ENCODE peak calls at places on chromosomes 7 and 10, in seven cellular contexts. One of them, this sample, is unnamed.

GRCh38 chr7:105688617-105689016 is 107.3 kb upstream of the EFCAB10 start:
- DNase-seq in H1: no peak
- DNase-seq in SK-N-SH: no peak
- DNase-seq in HCT116: no peak
- DNase-seq in GM12878: no peak
- DNase-seq in K562: no peak
- DNase-seq in HepG2: no peak
- DNase-seq in this sample: no peak

GRCh38 chr10:47360419-47361040 is 12.4 kb downstream of the RBP3 start:
- DNase-seq in H1: no peak
- DNase-seq in SK-N-SH: no peak
- DNase-seq in HCT116: no peak
- DNase-seq in GM12878: no peak
- DNase-seq in K562: no peak
- DNase-seq in HepG2: no peak
- DNase-seq in this sample: no peak

GRCh38 chr7:50088463-50089129 is 4.5 kb downstream of the ZPBP start:
- DNase-seq in H1: no peak
- DNase-seq in SK-N-SH: no peak
- DNase-seq in HCT116: no peak
- DNase-seq in GM12878: no peak
- DNase-seq in K562: no peak
- DNase-seq in HepG2: no peak
- DNase-seq in this sample: no peak

GRCh38 chr10:31620236-31621151 is 301.5 kb downstream of the ZEB1 start:
- DNase-seq in H1: peak; percentile 36
- DNase-seq in SK-N-SH: no peak
- DNase-seq in HCT116: no peak
- DNase-seq in GM12878: no peak
- DNase-seq in K562: peak; percentile 14
- DNase-seq in HepG2: no peak
- DNase-seq in this sample: no peak

GRCh38 chr7:35729966-35730345 is 35.0 kb upstream of the HERPUD2 start:
- DNase-seq in H1: no peak
- DNase-seq in SK-N-SH: no peak
- DNase-seq in HCT116: no peak
- DNase-seq in GM12878: no peak
- DNase-seq in K562: no peak
- DNase-seq in HepG2: no peak
- DNase-seq in this sample: no peak

GRCh38 chr7:155918720-155919399 is 106.6 kb upstream of the SHH start:
- DNase-seq in H1: no peak
- DNase-seq in SK-N-SH: no peak
- DNase-seq in HCT116: peak; percentile 60
- DNase-seq in GM12878: no peak
- DNase-seq in K562: peak; percentile 19
- DNase-seq in HepG2: peak; percentile 66
- DNase-seq in this sample: peak; percentile 68

GRCh38 chr7:155439311-155440017 is 18.5 kb upstream of the EN2 start:
- DNase-seq in H1: no peak
- DNase-seq in SK-N-SH: no peak
- DNase-seq in HCT116: no peak
- DNase-seq in GM12878: no peak
- DNase-seq in K562: no peak
- DNase-seq in HepG2: no peak
- DNase-seq in this sample: no peak

GRCh38 chr10:70753026-70753663 is 32.0 kb downstream of the TBATA start:
- DNase-seq in H1: no peak
- DNase-seq in SK-N-SH: no peak
- DNase-seq in HCT116: no peak
- DNase-seq in GM12878: no peak
- DNase-seq in K562: no peak
- DNase-seq in HepG2: no peak
- DNase-seq in this sample: no peak

GRCh38 chr10:33706746-33707145 is 372.3 kb upstream of the NRP1 start:
- DNase-seq in H1: no peak
- DNase-seq in SK-N-SH: no peak
- DNase-seq in HCT116: no peak
- DNase-seq in GM12878: no peak
- DNase-seq in K562: no peak
- DNase-seq in HepG2: no peak
- DNase-seq in this sample: no peak

DNA sequence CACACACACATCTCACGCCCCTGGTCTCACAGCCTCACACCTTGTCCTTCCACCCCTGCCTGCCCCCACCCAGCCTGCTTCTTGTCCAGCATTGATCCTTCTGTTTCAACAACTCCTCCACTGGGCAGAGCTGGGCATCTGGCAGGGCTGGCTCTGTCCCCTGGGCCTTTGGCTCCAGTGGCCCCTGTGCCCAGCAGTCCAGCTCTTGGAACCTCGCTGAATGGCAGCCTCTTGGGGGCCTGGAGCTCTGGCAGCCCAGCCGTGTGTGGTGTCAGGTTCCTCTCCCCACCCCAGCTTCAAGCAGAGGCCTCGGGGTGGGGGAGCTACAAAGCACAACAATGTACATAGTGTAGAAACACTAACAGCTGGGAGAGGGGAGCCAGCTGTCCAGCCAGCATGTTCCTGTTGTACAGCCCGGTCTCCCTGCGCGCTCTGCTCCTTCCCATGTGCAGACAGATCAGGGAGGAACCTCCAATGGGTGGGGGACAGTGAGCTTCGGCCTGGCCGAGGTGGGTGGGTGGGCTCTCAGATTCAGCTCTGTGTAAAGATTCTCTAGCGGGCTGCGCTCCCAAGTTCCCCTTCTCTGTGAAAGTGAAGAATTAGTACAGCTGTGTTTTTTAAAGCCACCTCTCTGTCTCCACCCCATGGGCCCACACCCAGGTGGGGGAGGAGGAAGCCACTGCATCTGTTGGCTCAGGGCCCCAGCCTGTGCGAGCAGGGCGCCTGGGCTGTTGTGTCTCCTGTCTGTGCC is 19.4 kb downstream of the ZMIZ2 start:
- DNase-seq in H1: no peak
- DNase-seq in SK-N-SH: peak; percentile 51
- DNase-seq in HCT116: no peak
- DNase-seq in GM12878: no peak
- DNase-seq in K562: peak; percentile 77
- DNase-seq in HepG2: no peak
- DNase-seq in this sample: no peak
- TF ChIP-seq JUND in H1: no peak
- TF ChIP-seq JUND in SK-N-SH: no peak
- TF ChIP-seq JUND in HCT116: no peak
- TF ChIP-seq JUND in GM12878: no peak
- TF ChIP-seq JUND in K562: peak; percentile 30
- TF ChIP-seq JUND in HepG2: no peak
- TF ChIP-seq JUND in this sample: no peak

GRCh38 chr7:101784275-101785127 is 32.9 kb upstream of the CUX1 start:
- DNase-seq in H1: no peak
- DNase-seq in SK-N-SH: no peak
- DNase-seq in HCT116: no peak
- DNase-seq in GM12878: no peak
- DNase-seq in K562: peak; percentile 35
- DNase-seq in HepG2: peak; percentile 13
- DNase-seq in this sample: no peak
- TF ChIP-seq JUND in H1: no peak
- TF ChIP-seq JUND in SK-N-SH: no peak
- TF ChIP-seq JUND in HCT116: no peak
- TF ChIP-seq JUND in GM12878: no peak
- TF ChIP-seq JUND in K562: no peak
- TF ChIP-seq JUND in HepG2: no peak
- TF ChIP-seq JUND in this sample: no peak

GRCh38 chr10:30542001-30542861 is 87.3 kb downstream of the LYZL2 start:
- DNase-seq in H1: no peak
- DNase-seq in SK-N-SH: no peak
- DNase-seq in HCT116: no peak
- DNase-seq in GM12878: no peak
- DNase-seq in K562: peak; percentile 68
- DNase-seq in HepG2: peak; percentile 96
- DNase-seq in this sample: no peak
- TF ChIP-seq JUND in H1: no peak
- TF ChIP-seq JUND in SK-N-SH: no peak
- TF ChIP-seq JUND in HCT116: no peak
- TF ChIP-seq JUND in GM12878: no peak
- TF ChIP-seq JUND in K562: peak; percentile 59
- TF ChIP-seq JUND in HepG2: peak; percentile 82
- TF ChIP-seq JUND in this sample: no peak

GRCh38 chr7:80508440-80508839 is 3.4 kb downstream of the GNAT3 start:
- DNase-seq in H1: no peak
- DNase-seq in SK-N-SH: no peak
- DNase-seq in HCT116: no peak
- DNase-seq in GM12878: no peak
- DNase-seq in K562: no peak
- DNase-seq in HepG2: no peak
- DNase-seq in this sample: no peak
- TF ChIP-seq JUND in H1: no peak
- TF ChIP-seq JUND in SK-N-SH: peak; percentile 56
- TF ChIP-seq JUND in HCT116: no peak
- TF ChIP-seq JUND in GM12878: no peak
- TF ChIP-seq JUND in K562: no peak
- TF ChIP-seq JUND in HepG2: no peak
- TF ChIP-seq JUND in this sample: no peak

GRCh38 chr10:58017719-58018367 is 249.9 kb downstream of the IPMK start:
- DNase-seq in H1: no peak
- DNase-seq in SK-N-SH: no peak
- DNase-seq in HCT116: no peak
- DNase-seq in GM12878: no peak
- DNase-seq in K562: peak; percentile 6
- DNase-seq in HepG2: no peak
- DNase-seq in this sample: no peak
- TF ChIP-seq JUND in H1: no peak
- TF ChIP-seq JUND in SK-N-SH: peak; percentile 70
- TF ChIP-seq JUND in HCT116: no peak
- TF ChIP-seq JUND in GM12878: no peak
- TF ChIP-seq JUND in K562: no peak
- TF ChIP-seq JUND in HepG2: no peak
- TF ChIP-seq JUND in this sample: no peak

GRCh38 chr7:1867326-1867725 is 197.2 kb downstream of the ELFN1 start:
- DNase-seq in H1: no peak
- DNase-seq in SK-N-SH: no peak
- DNase-seq in HCT116: no peak
- DNase-seq in GM12878: no peak
- DNase-seq in K562: no peak
- DNase-seq in HepG2: no peak
- DNase-seq in this sample: no peak
- TF ChIP-seq JUND in H1: no peak
- TF ChIP-seq JUND in SK-N-SH: no peak
- TF ChIP-seq JUND in HCT116: no peak
- TF ChIP-seq JUND in GM12878: no peak
- TF ChIP-seq JUND in K562: no peak
- TF ChIP-seq JUND in HepG2: no peak
- TF ChIP-seq JUND in this sample: no peak

DNA sequence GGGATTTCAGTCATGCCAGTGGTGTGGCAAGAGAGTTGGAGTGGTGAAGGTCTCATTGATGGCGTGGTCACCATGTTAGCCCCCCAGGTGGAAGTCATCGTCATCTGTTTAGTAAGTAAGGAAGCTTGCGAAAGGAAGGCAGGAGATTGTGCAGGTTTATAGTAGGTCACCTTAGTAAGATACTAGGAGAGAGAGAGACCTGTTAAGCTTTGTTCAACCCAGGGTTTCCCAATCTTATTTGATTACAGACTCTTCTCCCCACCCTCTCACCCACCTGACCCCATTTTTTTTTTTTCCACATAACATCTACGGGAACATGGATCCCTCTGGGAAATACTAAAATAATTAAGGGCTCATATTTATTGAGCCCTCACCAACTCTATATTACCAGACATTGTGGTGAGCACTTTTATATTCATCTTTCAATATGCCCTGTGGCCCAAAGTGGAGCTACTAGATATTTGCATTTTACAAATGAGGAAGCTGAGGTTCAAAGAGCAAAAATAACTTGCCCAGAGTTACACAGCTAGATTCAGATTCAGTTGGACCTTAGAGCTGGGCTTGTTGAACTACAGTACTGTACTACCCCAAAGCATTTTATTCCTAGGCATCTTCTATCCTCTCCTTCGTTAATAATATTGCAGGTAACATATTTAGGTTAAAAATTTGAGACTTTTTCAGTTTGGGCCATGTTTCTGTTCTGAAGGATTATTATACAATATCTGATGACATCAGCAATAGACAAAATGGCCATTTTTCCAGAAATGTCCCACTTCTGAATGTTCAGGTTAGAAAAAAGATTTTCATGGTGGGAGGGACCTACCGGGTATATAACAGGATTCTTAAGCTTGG is 13.2 kb downstream of the PRXL2A start:
- DNase-seq in H1: no peak
- DNase-seq in SK-N-SH: no peak
- DNase-seq in HCT116: no peak
- DNase-seq in GM12878: peak; percentile 40
- DNase-seq in K562: no peak
- DNase-seq in HepG2: no peak
- DNase-seq in this sample: no peak
- TF ChIP-seq JUND in H1: no peak
- TF ChIP-seq JUND in SK-N-SH: no peak
- TF ChIP-seq JUND in HCT116: no peak
- TF ChIP-seq JUND in GM12878: no peak
- TF ChIP-seq JUND in K562: no peak
- TF ChIP-seq JUND in HepG2: no peak
- TF ChIP-seq JUND in this sample: no peak

GRCh38 chr7:28276303-28276702 is 95.7 kb upstream of the JAZF1 start:
- DNase-seq in H1: no peak
- DNase-seq in SK-N-SH: no peak
- DNase-seq in HCT116: no peak
- DNase-seq in GM12878: no peak
- DNase-seq in K562: no peak
- DNase-seq in HepG2: no peak
- DNase-seq in this sample: no peak

GRCh38 chr7:28277364-28277763 is 96.8 kb upstream of the JAZF1 start:
- DNase-seq in H1: no peak
- DNase-seq in SK-N-SH: no peak
- DNase-seq in HCT116: no peak
- DNase-seq in GM12878: no peak
- DNase-seq in K562: no peak
- DNase-seq in HepG2: no peak
- DNase-seq in this sample: no peak

DNA sequence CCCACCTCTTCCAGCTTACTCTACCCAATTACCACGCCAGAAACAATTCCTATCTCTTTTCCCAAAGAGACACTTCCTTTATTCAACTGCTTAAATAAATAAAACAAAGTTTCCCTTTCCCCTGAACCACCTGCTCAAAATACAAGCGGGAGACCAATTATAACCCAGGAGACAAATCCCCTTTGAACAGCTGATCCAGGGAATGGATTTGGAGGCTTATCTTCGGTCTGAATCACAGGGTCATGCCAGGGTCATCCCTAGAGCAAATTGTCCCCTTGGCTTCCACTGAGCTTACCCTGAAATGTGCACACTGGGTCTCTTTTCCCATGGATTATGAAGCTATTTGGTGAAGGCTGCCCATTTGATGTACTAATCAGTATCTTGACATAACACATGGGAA is 99.9 kb upstream of the JAZF1 start:
- DNase-seq in H1: no peak
- DNase-seq in SK-N-SH: no peak
- DNase-seq in HCT116: no peak
- DNase-seq in GM12878: no peak
- DNase-seq in K562: no peak
- DNase-seq in HepG2: no peak
- DNase-seq in this sample: no peak
- TF ChIP-seq JUND in H1: no peak
- TF ChIP-seq JUND in SK-N-SH: no peak
- TF ChIP-seq JUND in HCT116: no peak
- TF ChIP-seq JUND in GM12878: no peak
- TF ChIP-seq JUND in K562: no peak
- TF ChIP-seq JUND in HepG2: no peak
- TF ChIP-seq JUND in this sample: no peak

This sample was measured in T47D.